ENCODE peak calls at places on chromosome 19, in four cellular contexts. S is left ventricle myocardium inferior, O is fibroblast of the aortic adventitia, C is PC-9. B is an unnamed sample.

GRCh38 chr19:839146-839872 is 1.5 kb upstream of the PRTN3 start:
- DNase-seq in S (no peak), O (no peak), C (no peak), B (no peak)

GRCh38 chr19:4234142-4234861 is 5.0 kb downstream of the EBI3 start:
- DNase-seq in S (no peak), O (no peak), C (no peak), B (no peak)

GRCh38 chr19:51921949-51922348 is 5.3 kb upstream of the ZNF613 start:
- DNase-seq in S (no peak), O (no peak), C (no peak), B (no peak)

GRCh38 chr19:58150328-58150921 is at the start of gene ZNF329:
- DNase-seq in S (peak; percentile 87), O (peak; percentile 79), C (peak; percentile 57), B (peak; percentile 93)

GRCh38 chr19:6802336-6803035 is 30.0 kb downstream of the VAV1 start:
- DNase-seq in S (peak; percentile 30), O (no peak), C (peak; percentile 71), B (peak; percentile 62)

GRCh38 chr19:294819-295686 is 3.9 kb upstream of the PLPP2 start:
- DNase-seq in S (no peak), O (peak; percentile 31), C (no peak), B (no peak)

GRCh38 chr19:4676955-4677731 is 7.0 kb upstream of the MYDGF start:
- DNase-seq in S (no peak), O (peak; percentile 28), C (no peak), B (no peak)

GRCh38 chr19:39093761-39094160 is 9.6 kb downstream of the ACP7 start:
- DNase-seq in S (no peak), O (peak; percentile 85), C (no peak), B (no peak)

GRCh38 chr19:35216026-35216832 is 12.3 kb downstream of the FAM187B start:
- DNase-seq in S (no peak), O (no peak), C (no peak), B (no peak)

GRCh38 chr19:31118292-31118925 is 230.8 kb downstream of the TSHZ3 start:
- DNase-seq in S (peak; percentile 17), O (no peak), C (no peak), B (no peak)

GRCh38 chr19:50858896-50859295 is 4.2 kb downstream of the KLK3 start:
- DNase-seq in S (no peak), O (no peak), C (no peak), B (no peak)

GRCh38 chr19:4559569-4559968 is at the start of gene SEMA6B:
- DNase-seq in S (peak; percentile 55), O (no peak), C (no peak), B (no peak)

B was measured in right lobe of liver.